ENCODE peak calls at places on chromosomes 16 and 17, in five cellular contexts. One of them, this sample, is unnamed.
A peak's percentile ranks its signal among the peaks of the same experiment; 100 is the strongest.

GRCh38 chr17:9472094-9472493 is 103.5 kb downstream of the STX8 start:
- ATAC-seq in upper lobe of left lung: no peak
- ATAC-seq in HCT116: no peak
- ATAC-seq in K562: no peak
- ATAC-seq in GM23338: no peak
- ATAC-seq in this sample: no peak

GRCh38 chr16:69417537-69418199 is 6.8 kb upstream of the CYB5B start:
- ATAC-seq in GM23338: peak; percentile 83
- ATAC-seq in HCT116: peak; percentile 74
- ATAC-seq in upper lobe of left lung: peak; percentile 75
- ATAC-seq in K562: peak; percentile 51
- ATAC-seq in this sample: no peak

GRCh38 chr16:67055712-67056487 is 27.0 kb downstream of the CBFB start:
- ATAC-seq in HCT116: peak; percentile 34
- ATAC-seq in upper lobe of left lung: no peak
- ATAC-seq in K562: peak; percentile 56
- ATAC-seq in GM23338: no peak
- ATAC-seq in this sample: no peak

GRCh38 chr16:75279277-75279676 is 27.9 kb upstream of the BCAR1 start:
- ATAC-seq in K562: peak; percentile 37
- ATAC-seq in upper lobe of left lung: no peak
- ATAC-seq in HCT116: no peak
- ATAC-seq in GM23338: peak; percentile 87
- ATAC-seq in this sample: no peak

GRCh38 chr17:40303706-40304450 is 5.1 kb upstream of the RARA start:
- ATAC-seq in K562: no peak
- ATAC-seq in upper lobe of left lung: peak; percentile 42
- ATAC-seq in GM23338: no peak
- ATAC-seq in HCT116: no peak
- ATAC-seq in this sample: no peak

GRCh38 chr16:85704011-85704410 is 15.3 kb upstream of the GINS2 start:
- ATAC-seq in HCT116: no peak
- ATAC-seq in K562: no peak
- ATAC-seq in GM23338: no peak
- ATAC-seq in upper lobe of left lung: no peak
- ATAC-seq in this sample: no peak

GRCh38 chr17:37299257-37299985 is 76.4 kb upstream of the C17orf78 start:
- ATAC-seq in HCT116: no peak
- ATAC-seq in K562: no peak
- ATAC-seq in upper lobe of left lung: no peak
- ATAC-seq in GM23338: peak; percentile 18
- ATAC-seq in this sample: no peak

GRCh38 chr17:80845121-80845862 is 146.3 kb upstream of the CHMP6 start:
- ATAC-seq in K562: no peak
- ATAC-seq in upper lobe of left lung: no peak
- ATAC-seq in GM23338: peak; percentile 37
- ATAC-seq in HCT116: no peak
- ATAC-seq in this sample: no peak

GRCh38 chr16:88978608-88979346 is 1.8 kb upstream of the CBFA2T3 start:
- ATAC-seq in GM23338: no peak
- ATAC-seq in K562: peak; percentile 72
- ATAC-seq in upper lobe of left lung: no peak
- ATAC-seq in HCT116: no peak
- ATAC-seq in this sample: no peak

GRCh38 chr16:22728167-22728836 is 85.7 kb upstream of the HS3ST2 start:
- ATAC-seq in K562: no peak
- ATAC-seq in upper lobe of left lung: no peak
- ATAC-seq in HCT116: no peak
- ATAC-seq in GM23338: no peak
- ATAC-seq in this sample: no peak

GRCh38 chr17:31470592-31470991 is 79.1 kb downstream of the RAB11FIP4 start:
- ATAC-seq in K562: no peak
- ATAC-seq in HCT116: no peak
- ATAC-seq in upper lobe of left lung: no peak
- ATAC-seq in GM23338: no peak
- ATAC-seq in this sample: no peak

GRCh38 chr17:4945176-4945943 is 3.0 kb downstream of the PFN1 start:
- ATAC-seq in upper lobe of left lung: peak; percentile 44
- ATAC-seq in HCT116: peak; percentile 48
- ATAC-seq in GM23338: no peak
- ATAC-seq in K562: peak; percentile 75
- ATAC-seq in this sample: peak; percentile 37

GRCh38 chr17:18177137-18177536 is 6.5 kb upstream of the ALKBH5 start:
- ATAC-seq in HCT116: no peak
- ATAC-seq in upper lobe of left lung: no peak
- ATAC-seq in K562: no peak
- ATAC-seq in GM23338: no peak
- ATAC-seq in this sample: no peak

GRCh38 chr16:11470676-11471415 is 115.9 kb downstream of the LITAF start:
- ATAC-seq in HCT116: peak; percentile 9
- ATAC-seq in K562: peak; percentile 42
- ATAC-seq in upper lobe of left lung: peak; percentile 4
- ATAC-seq in GM23338: peak; percentile 44
- ATAC-seq in this sample: no peak

GRCh38 chr16:67718668-67719047 is 458 bp downstream of the GFOD2 start:
- ATAC-seq in HCT116: peak; percentile 13
- ATAC-seq in GM23338: peak; percentile 66
- ATAC-seq in upper lobe of left lung: no peak
- ATAC-seq in K562: peak; percentile 53
- ATAC-seq in this sample: no peak

GRCh38 chr16:17666293-17666692 is 195.5 kb upstream of the XYLT1 start:
- ATAC-seq in GM23338: no peak
- ATAC-seq in upper lobe of left lung: no peak
- ATAC-seq in HCT116: no peak
- ATAC-seq in K562: no peak
- ATAC-seq in this sample: no peak

GRCh38 chr17:68197997-68198930 is 49.6 kb upstream of the AMZ2 start:
- ATAC-seq in upper lobe of left lung: no peak
- ATAC-seq in K562: no peak
- ATAC-seq in GM23338: peak; percentile 15
- ATAC-seq in HCT116: no peak
- ATAC-seq in this sample: no peak

GRCh38 chr17:68195667-68196393 is 52.0 kb upstream of the AMZ2 start:
- ATAC-seq in K562: no peak
- ATAC-seq in upper lobe of left lung: no peak
- ATAC-seq in GM23338: peak; percentile 22
- ATAC-seq in HCT116: no peak
- ATAC-seq in this sample: no peak

GRCh38 chr17:68198931-68199836 is 48.7 kb upstream of the AMZ2 start:
- ATAC-seq in HCT116: no peak
- ATAC-seq in K562: no peak
- ATAC-seq in upper lobe of left lung: no peak
- ATAC-seq in GM23338: peak; percentile 15
- ATAC-seq in this sample: no peak

GRCh38 chr17:68197091-68197996 is 50.5 kb upstream of the AMZ2 start:
- ATAC-seq in HCT116: no peak
- ATAC-seq in K562: peak; percentile 28
- ATAC-seq in GM23338: peak; percentile 3
- ATAC-seq in upper lobe of left lung: no peak
- ATAC-seq in this sample: no peak

DNA sequence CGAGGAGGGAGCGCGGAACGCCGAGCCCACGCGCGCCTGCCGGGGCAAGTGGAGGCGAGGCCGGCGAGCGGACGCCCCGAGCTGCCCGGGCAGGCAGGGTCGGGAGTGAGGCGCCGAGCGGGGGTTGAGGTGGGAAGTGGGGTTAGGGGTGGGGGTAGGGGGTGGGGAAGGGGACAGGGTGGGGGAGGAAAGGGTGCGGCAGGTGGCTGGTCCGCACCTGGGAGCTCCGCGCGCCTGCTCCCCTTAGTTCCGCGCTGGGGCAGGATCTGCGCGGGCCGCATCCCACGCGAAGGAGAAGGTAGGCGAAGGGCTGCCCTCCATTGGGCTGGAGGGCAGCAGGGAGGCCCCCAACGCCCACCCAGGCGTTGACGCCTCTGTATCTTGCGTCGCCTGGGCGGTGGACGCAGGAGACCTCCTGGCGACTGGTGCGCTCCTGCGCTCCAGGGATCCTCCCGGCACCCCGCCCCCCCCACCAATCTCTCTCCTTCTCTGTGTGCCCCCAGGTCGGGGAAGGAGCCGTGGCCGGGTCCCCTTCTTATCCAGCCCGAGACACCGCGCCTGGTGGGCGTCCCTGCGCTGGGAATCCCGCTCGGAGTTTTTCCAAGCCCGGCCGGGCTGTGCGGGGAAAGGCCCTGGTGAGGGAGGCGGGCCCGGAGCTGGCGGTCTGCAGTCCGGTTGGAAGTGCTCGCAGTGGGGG is 51.3 kb upstream of the AMZ2 start:
- ATAC-seq in K562: no peak
- ATAC-seq in HCT116: no peak
- ATAC-seq in GM23338: peak; percentile 4
- ATAC-seq in upper lobe of left lung: no peak
- ATAC-seq in this sample: no peak
- H3K4me1 ChIP-seq in K562: peaks cover 37% of the 10 kb centered on the region
- H3K4me1 ChIP-seq in HCT116: peaks cover 14% of the 10 kb centered on the region
- H3K4me1 ChIP-seq in GM23338: peaks cover 17% of the 10 kb centered on the region
- H3K4me1 ChIP-seq in upper lobe of left lung: peaks cover 56% of the 10 kb centered on the region
- H3K4me1 ChIP-seq in this sample: peaks cover 58% of the 10 kb centered on the region

DNA sequence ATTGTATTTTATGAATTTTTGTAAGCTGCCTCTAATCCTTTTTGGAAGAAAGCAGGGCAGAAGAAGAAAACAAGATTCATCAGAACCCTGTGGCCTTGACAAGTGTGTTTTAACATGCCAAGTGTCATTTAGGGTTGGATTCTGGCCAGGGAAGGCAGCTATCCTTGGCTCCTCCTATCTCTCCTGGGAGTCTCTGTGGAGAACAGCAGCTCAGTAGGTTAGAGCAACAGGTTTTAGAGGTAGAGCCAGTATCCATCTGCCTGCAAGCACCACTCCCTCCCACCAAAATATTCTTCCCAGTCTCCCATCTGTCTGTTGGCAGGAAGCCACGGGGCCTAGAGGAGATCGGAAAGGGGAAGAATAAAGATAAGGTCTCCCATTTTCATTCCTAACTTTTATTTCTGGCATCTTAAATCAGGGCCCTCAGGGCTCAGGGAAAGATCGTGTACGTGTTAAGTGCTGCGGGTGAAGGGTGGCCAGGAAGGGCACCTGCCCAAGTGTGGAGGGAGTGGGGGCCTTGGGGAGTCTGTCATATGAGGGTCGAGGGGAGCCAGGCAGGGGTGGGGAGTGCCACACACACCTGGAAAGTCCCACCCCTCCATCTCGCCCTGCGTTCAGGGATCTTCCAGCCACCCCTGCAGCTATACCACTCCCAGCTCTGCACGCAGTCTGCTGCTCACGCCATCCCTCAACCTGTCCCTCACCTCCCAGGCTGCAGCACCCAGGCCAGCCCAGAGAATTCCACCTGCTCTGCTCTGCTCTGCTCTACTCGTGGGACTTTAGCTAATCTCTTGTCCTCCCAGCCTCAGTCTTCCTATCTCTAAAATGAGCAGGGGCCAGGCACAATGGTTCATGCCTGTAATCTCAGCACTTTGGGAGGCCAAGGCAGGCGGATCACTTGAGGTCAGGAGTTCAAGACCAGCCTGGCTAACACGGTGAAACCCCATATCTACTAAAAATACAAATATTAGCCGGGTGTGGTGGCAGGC is 17.1 kb upstream of the CPSF4L start:
- ATAC-seq in GM23338: peak; percentile 48
- ATAC-seq in upper lobe of left lung: no peak
- ATAC-seq in HCT116: peak; percentile 47
- ATAC-seq in K562: peak; percentile 21
- ATAC-seq in this sample: peak; percentile 76
- TF ChIP-seq POLR2AphosphoS5 in GM23338: no peak
- TF ChIP-seq POLR2AphosphoS5 in upper lobe of left lung: no peak
- TF ChIP-seq POLR2AphosphoS5 in HCT116: no peak
- TF ChIP-seq POLR2AphosphoS5 in K562: no peak
- TF ChIP-seq POLR2AphosphoS5 in this sample: peak; percentile 56

DNA sequence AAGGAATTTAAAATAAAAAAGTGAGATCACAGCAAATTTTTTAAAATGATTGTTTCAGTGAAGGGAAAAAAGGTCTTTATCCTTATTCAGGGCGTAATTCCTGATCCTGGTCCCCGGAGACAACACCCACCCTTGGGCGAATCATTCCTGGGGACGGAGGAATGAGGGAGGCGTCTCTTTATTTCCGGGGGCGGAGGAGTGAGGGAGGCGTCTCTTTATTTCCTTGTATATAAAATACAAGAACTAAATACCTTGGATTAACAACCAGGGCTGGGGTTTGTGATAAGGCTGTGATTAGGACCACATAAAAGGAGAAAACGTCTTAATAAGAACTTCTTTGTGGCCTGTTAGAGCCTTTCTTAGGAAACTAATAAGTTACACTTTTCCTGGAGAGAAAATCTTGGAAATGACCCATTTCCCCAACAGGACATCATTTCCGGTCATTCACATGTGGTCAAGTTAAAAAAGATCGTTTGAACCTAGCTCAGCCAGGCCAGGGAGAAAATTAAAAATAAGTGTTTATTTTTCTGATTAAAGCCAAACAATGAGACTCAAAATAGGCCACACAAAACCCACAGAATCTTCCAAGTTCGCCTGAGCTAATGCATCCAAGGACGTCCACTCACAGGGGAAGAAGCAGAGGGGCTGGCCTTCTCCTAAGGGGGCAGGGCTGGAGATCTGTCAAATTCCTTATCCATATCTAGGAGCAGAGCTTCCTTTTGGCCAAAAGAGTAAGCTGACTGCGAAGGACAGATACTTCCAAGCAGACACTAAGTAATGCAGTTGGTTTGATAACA is 98.1 kb downstream of the MRM3 start:
- ATAC-seq in GM23338: peak; percentile 7
- ATAC-seq in upper lobe of left lung: peak; percentile 42
- ATAC-seq in K562: no peak
- ATAC-seq in HCT116: peak; percentile 67
- ATAC-seq in this sample: no peak
- H3K4me1 ChIP-seq in GM23338: peaks cover 47% of the 10 kb centered on the region
- H3K4me1 ChIP-seq in upper lobe of left lung: peaks cover 35% of the 10 kb centered on the region
- H3K4me1 ChIP-seq in K562: no peaks in the 10 kb centered on the region
- H3K4me1 ChIP-seq in HCT116: peaks cover 64% of the 10 kb centered on the region
- H3K4me1 ChIP-seq in this sample: peaks cover 30% of the 10 kb centered on the region

GRCh38 chr17:76255801-76256429 is 9.2 kb upstream of the UBALD2 start:
- ATAC-seq in HCT116: no peak
- ATAC-seq in GM23338: no peak
- ATAC-seq in K562: no peak
- ATAC-seq in upper lobe of left lung: no peak
- ATAC-seq in this sample: no peak

GRCh38 chr17:76252040-76252954 is 12.0 kb upstream of the RNF157 start:
- ATAC-seq in K562: peak; percentile 16
- ATAC-seq in GM23338: no peak
- ATAC-seq in HCT116: peak; percentile 22
- ATAC-seq in upper lobe of left lung: peak; percentile 91
- ATAC-seq in this sample: peak; percentile 93

GRCh38 chr17:76251478-76252039 is 11.3 kb upstream of the RNF157 start:
- ATAC-seq in GM23338: no peak
- ATAC-seq in upper lobe of left lung: no peak
- ATAC-seq in HCT116: no peak
- ATAC-seq in K562: no peak
- ATAC-seq in this sample: no peak

GRCh38 chr17:76250141-76250540 is 9.8 kb upstream of the RNF157 start:
- ATAC-seq in K562: no peak
- ATAC-seq in upper lobe of left lung: no peak
- ATAC-seq in GM23338: no peak
- ATAC-seq in HCT116: no peak
- ATAC-seq in this sample: no peak

DNA sequence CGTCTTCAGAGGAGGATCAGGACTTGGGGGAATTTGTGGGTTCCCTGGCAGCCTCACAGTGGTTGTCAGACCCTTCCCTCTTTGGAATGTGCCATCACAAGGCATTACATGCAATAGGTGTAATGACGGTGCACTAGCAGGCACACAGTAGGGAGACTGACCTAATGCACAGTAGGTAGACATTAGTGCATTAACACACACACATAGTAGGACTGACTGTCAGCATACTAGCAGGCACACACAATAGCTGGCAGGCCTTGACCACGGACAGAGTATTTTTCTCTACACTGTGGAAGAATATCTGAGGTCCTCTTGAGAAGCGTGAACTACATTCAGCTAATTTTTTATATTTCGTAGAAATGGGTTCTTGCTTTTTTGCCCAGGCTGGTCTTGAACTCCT is 10.9 kb upstream of the UBALD2 start:
- ATAC-seq in upper lobe of left lung: no peak
- ATAC-seq in HCT116: no peak
- ATAC-seq in K562: no peak
- ATAC-seq in GM23338: no peak
- ATAC-seq in this sample: no peak
- TF ChIP-seq POLR2AphosphoS5 in upper lobe of left lung: no peak
- TF ChIP-seq POLR2AphosphoS5 in HCT116: no peak
- TF ChIP-seq POLR2AphosphoS5 in K562: no peak
- TF ChIP-seq POLR2AphosphoS5 in GM23338: no peak
- TF ChIP-seq POLR2AphosphoS5 in this sample: no peak

This sample was measured in gastroesophageal sphincter.